ENCODE peak calls at places on chromosomes 5 and 9, in eight cellular contexts. Z is NCI-H774; L is dorsolateral prefrontal cortex; T is RWPE2; C is activated naive CD4-positive, alpha-beta T cell; D is ELR; R is activated CD8-positive, alpha-beta memory T cell treated with anti-CD3 and anti-CD28 coated beads, Interleukin-2, amount 50 U/mL, for 4 hours; A is NCI-H1417. J is an unnamed sample.

GRCh38 chr9:27462434-27462833 is 61.7 kb upstream of the IFNK start:
- DNase-seq in Z (no peak), L (no peak), T (no peak), C (no peak), D (no peak), R (no peak), A (no peak), J (no peak)

GRCh38 chr9:121558423-121558950 is 58.8 kb upstream of the GGTA1 start:
- DNase-seq in Z (no peak), L (no peak), T (no peak), C (no peak), D (no peak), R (no peak), A (no peak), J (no peak)

GRCh38 chr5:61330341-61330878 is 1.6 kb upstream of the ZSWIM6 start:
- DNase-seq in Z (peak; percentile 48), L (peak; percentile 39), T (no peak), C (no peak), D (peak; percentile 64), R (peak; percentile 18), A (peak; percentile 83), J (no peak)

GRCh38 chr5:159913048-159913447 is 3.2 kb upstream of the ADRA1B start:
- DNase-seq in Z (no peak), L (no peak), T (no peak), C (no peak), D (peak; percentile 91), R (no peak), A (no peak), J (no peak)

GRCh38 chr5:39080597-39081204 is 6.5 kb upstream of the RICTOR start:
- DNase-seq in Z (peak; percentile 38), L (no peak), T (no peak), C (no peak), D (peak; percentile 72), R (no peak), A (peak; percentile 52), J (peak; percentile 78)

GRCh38 chr5:116771466-116772151 is 197.0 kb upstream of the SEMA6A start:
- DNase-seq in Z (no peak), L (no peak), T (no peak), C (no peak), D (no peak), R (no peak), A (no peak), J (no peak)

GRCh38 chr5:146027746-146028145 is 77.6 kb downstream of the PLAC8L1 start:
- DNase-seq in Z (no peak), L (no peak), T (peak; percentile 85), C (no peak), D (peak; percentile 30), R (no peak), A (no peak), J (no peak)

GRCh38 chr9:14752271-14752670 is 29.7 kb upstream of the CER1 start:
- DNase-seq in Z (no peak), L (no peak), T (no peak), C (no peak), D (no peak), R (no peak), A (peak; percentile 11), J (no peak)

GRCh38 chr5:79229357-79230174 is 6.4 kb upstream of the JMY start:
- DNase-seq in Z (no peak), L (no peak), T (no peak), C (no peak), D (peak; percentile 96), R (no peak), A (no peak), J (no peak)

GRCh38 chr9:79986437-79986836 is 414.7 kb downstream of the TLE4 start:
- DNase-seq in Z (no peak), L (no peak), T (no peak), C (no peak), D (no peak), R (no peak), A (no peak), J (no peak)

GRCh38 chr5:163396941-163397340 is 40.5 kb upstream of the CCNG1 start:
- DNase-seq in Z (no peak), L (no peak), T (no peak), C (no peak), D (no peak), R (no peak), A (no peak), J (no peak)

J was measured in natural killer cell treated with Interleukin-12 subunit alpha and Interleukin-12 subunit beta and Interleukin-15 and Interleukin-18, amount 100 ng/mL, for 72 hours.